ENCODE peak calls at places on chromosomes 16 and 17, in six cellular contexts. One of them, this sample, is unnamed.

GRCh38 chr16:85412911-85413520 is 200.1 kb upstream of the GSE1 start:
- DNase-seq in left lung: peak; percentile 64
- DNase-seq in kidney epithelial cell: no peak
- DNase-seq in heart left ventricle: peak; percentile 15
- DNase-seq in stomach: no peak
- DNase-seq in mucosa of descending colon: peak; percentile 1
- DNase-seq in this sample: no peak

GRCh38 chr16:73846292-73846849 is 450.2 kb upstream of the PSMD7 start:
- DNase-seq in left lung: no peak
- DNase-seq in kidney epithelial cell: no peak
- DNase-seq in heart left ventricle: no peak
- DNase-seq in stomach: no peak
- DNase-seq in mucosa of descending colon: no peak
- DNase-seq in this sample: no peak

GRCh38 chr16:67982011-67982696 is 1.9 kb upstream of the DPEP3 start:
- DNase-seq in left lung: no peak
- DNase-seq in kidney epithelial cell: no peak
- DNase-seq in heart left ventricle: no peak
- DNase-seq in stomach: no peak
- DNase-seq in mucosa of descending colon: no peak
- DNase-seq in this sample: no peak

GRCh38 chr16:6193718-6194117 is 1096.1 kb upstream of the EEF2KMT start:
- DNase-seq in left lung: no peak
- DNase-seq in kidney epithelial cell: peak; percentile 2
- DNase-seq in heart left ventricle: no peak
- DNase-seq in stomach: no peak
- DNase-seq in mucosa of descending colon: peak; percentile 49
- DNase-seq in this sample: peak; percentile 62

GRCh38 chr17:70080541-70081347 is 5.7 kb downstream of the KCNJ16 start:
- DNase-seq in left lung: no peak
- DNase-seq in kidney epithelial cell: no peak
- DNase-seq in heart left ventricle: no peak
- DNase-seq in stomach: no peak
- DNase-seq in mucosa of descending colon: no peak
- DNase-seq in this sample: no peak

GRCh38 chr16:797120-797420 is 3.5 kb downstream of the GNG13 start:
- DNase-seq in left lung: no peak
- DNase-seq in kidney epithelial cell: no peak
- DNase-seq in heart left ventricle: no peak
- DNase-seq in stomach: no peak
- DNase-seq in mucosa of descending colon: no peak
- DNase-seq in this sample: no peak

GRCh38 chr16:1256874-1257322 is 1.0 kb downstream of the TPSD1 start:
- DNase-seq in left lung: no peak
- DNase-seq in kidney epithelial cell: no peak
- DNase-seq in heart left ventricle: peak; percentile 16
- DNase-seq in stomach: no peak
- DNase-seq in mucosa of descending colon: no peak
- DNase-seq in this sample: no peak

GRCh38 chr16:11233727-11234376 is 22.2 kb downstream of the SOCS1 start:
- DNase-seq in left lung: no peak
- DNase-seq in kidney epithelial cell: no peak
- DNase-seq in heart left ventricle: no peak
- DNase-seq in stomach: no peak
- DNase-seq in mucosa of descending colon: no peak
- DNase-seq in this sample: no peak

GRCh38 chr17:47717261-47717697 is 15.8 kb upstream of the TBX21 start:
- DNase-seq in left lung: no peak
- DNase-seq in kidney epithelial cell: no peak
- DNase-seq in heart left ventricle: no peak
- DNase-seq in stomach: no peak
- DNase-seq in mucosa of descending colon: no peak
- DNase-seq in this sample: no peak

DNA sequence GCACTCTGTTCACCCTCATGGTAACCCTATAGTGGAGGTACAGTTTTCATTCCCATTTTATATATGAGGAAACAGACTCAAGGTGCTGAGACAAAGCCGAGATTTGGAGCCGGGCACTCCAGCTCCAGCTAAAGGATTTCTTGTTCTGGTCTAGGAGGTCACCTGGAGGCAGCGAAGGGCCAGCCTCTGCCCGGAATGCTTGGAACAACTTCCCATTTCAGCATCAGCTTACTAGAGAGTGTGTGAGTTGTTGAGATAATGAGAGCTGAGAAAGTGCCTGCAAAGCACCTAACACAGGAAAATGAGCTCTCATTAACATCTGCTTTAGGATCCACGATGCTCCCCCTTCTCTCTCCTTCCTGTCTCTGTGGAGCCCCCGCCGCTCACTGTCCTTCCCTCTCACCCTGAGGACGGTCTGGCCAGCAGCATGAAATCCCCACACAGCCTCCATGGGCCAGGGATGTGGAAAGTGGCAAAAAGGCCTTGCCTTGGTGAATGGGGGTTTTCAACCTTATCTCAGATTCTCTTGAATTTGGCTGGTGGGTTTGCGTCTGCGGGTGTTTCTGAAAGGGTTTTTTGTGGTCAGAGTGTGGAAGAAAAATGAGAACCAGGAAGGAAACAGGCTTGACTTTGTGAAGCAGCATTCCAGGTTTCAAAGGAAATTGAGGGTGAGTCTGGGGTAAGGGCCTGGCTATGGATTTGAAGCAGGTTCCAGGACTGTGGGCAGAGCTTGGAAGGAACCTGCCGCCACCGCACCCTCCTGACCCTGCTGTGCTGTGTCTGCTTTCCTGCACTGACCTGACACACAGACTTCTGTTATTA is 178.7 kb downstream of the FOXL1 start:
- DNase-seq in left lung: no peak
- DNase-seq in kidney epithelial cell: no peak
- DNase-seq in heart left ventricle: no peak
- DNase-seq in stomach: no peak
- DNase-seq in mucosa of descending colon: no peak
- DNase-seq in this sample: no peak
- TF ChIP-seq CTCF in left lung: no peak
- TF ChIP-seq CTCF in kidney epithelial cell: no peak
- TF ChIP-seq CTCF in heart left ventricle: no peak
- TF ChIP-seq CTCF in stomach: no peak
- TF ChIP-seq CTCF in mucosa of descending colon: no peak
- TF ChIP-seq CTCF in this sample: no peak

DNA sequence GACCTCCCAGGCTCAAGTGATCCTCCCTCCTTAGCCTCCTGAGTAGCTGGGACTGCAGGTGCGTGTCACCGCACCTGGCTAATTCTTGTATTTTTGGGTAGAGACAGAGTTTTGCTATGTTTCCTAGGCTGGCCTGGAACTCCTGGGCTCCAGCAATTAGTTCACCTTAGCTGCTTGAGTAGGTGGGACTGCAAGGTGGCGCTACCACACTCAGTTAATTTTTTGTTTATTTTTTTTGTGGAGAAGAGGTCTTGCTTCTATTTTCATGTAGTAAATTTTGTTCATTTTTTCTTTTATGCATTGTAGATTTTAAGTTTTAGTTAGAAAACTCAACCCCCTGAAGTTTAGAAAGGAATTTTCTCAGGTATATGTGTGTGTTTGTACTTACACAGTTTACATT is 21.7 kb downstream of the RNF135 start:
- DNase-seq in left lung: no peak
- DNase-seq in kidney epithelial cell: no peak
- DNase-seq in heart left ventricle: no peak
- DNase-seq in stomach: no peak
- DNase-seq in mucosa of descending colon: no peak
- DNase-seq in this sample: no peak
- TF ChIP-seq CTCF in left lung: no peak
- TF ChIP-seq CTCF in kidney epithelial cell: no peak
- TF ChIP-seq CTCF in heart left ventricle: no peak
- TF ChIP-seq CTCF in stomach: no peak
- TF ChIP-seq CTCF in mucosa of descending colon: no peak
- TF ChIP-seq CTCF in this sample: no peak

GRCh38 chr16:8855051-8855786 is 13.6 kb downstream of the CARHSP1 start:
- DNase-seq in left lung: peak; percentile 43
- DNase-seq in kidney epithelial cell: no peak
- DNase-seq in heart left ventricle: no peak
- DNase-seq in stomach: no peak
- DNase-seq in mucosa of descending colon: no peak
- DNase-seq in this sample: no peak
- TF ChIP-seq CTCF in left lung: no peak
- TF ChIP-seq CTCF in kidney epithelial cell: no peak
- TF ChIP-seq CTCF in heart left ventricle: no peak
- TF ChIP-seq CTCF in stomach: no peak
- TF ChIP-seq CTCF in mucosa of descending colon: no peak
- TF ChIP-seq CTCF in this sample: no peak

GRCh38 chr17:61410555-61411089 is 11.0 kb downstream of the TBX2 start:
- DNase-seq in left lung: peak; percentile 92
- DNase-seq in kidney epithelial cell: no peak
- DNase-seq in heart left ventricle: peak; percentile 84
- DNase-seq in stomach: peak; percentile 70
- DNase-seq in mucosa of descending colon: peak; percentile 82
- DNase-seq in this sample: peak; percentile 81
- TF ChIP-seq CTCF in left lung: peak; percentile 39
- TF ChIP-seq CTCF in kidney epithelial cell: peak; percentile 56
- TF ChIP-seq CTCF in heart left ventricle: peak; percentile 53
- TF ChIP-seq CTCF in stomach: peak; percentile 32
- TF ChIP-seq CTCF in mucosa of descending colon: peak; percentile 37
- TF ChIP-seq CTCF in this sample: peak; percentile 60

GRCh38 chr16:51445250-51445649 is 294.2 kb upstream of the SALL1 start:
- DNase-seq in left lung: no peak
- DNase-seq in kidney epithelial cell: no peak
- DNase-seq in heart left ventricle: no peak
- DNase-seq in stomach: no peak
- DNase-seq in mucosa of descending colon: no peak
- DNase-seq in this sample: no peak
- TF ChIP-seq CTCF in left lung: no peak
- TF ChIP-seq CTCF in kidney epithelial cell: no peak
- TF ChIP-seq CTCF in heart left ventricle: no peak
- TF ChIP-seq CTCF in stomach: no peak
- TF ChIP-seq CTCF in mucosa of descending colon: no peak
- TF ChIP-seq CTCF in this sample: no peak

GRCh38 chr17:30554839-30555751 is 77.9 kb downstream of the GOSR1 start:
- DNase-seq in left lung: peak; percentile 63
- DNase-seq in kidney epithelial cell: no peak
- DNase-seq in heart left ventricle: no peak
- DNase-seq in stomach: peak; percentile 26
- DNase-seq in mucosa of descending colon: peak; percentile 31
- DNase-seq in this sample: no peak
- TF ChIP-seq CTCF in left lung: no peak
- TF ChIP-seq CTCF in kidney epithelial cell: peak; percentile 24
- TF ChIP-seq CTCF in heart left ventricle: no peak
- TF ChIP-seq CTCF in stomach: no peak
- TF ChIP-seq CTCF in mucosa of descending colon: no peak
- TF ChIP-seq CTCF in this sample: no peak

DNA sequence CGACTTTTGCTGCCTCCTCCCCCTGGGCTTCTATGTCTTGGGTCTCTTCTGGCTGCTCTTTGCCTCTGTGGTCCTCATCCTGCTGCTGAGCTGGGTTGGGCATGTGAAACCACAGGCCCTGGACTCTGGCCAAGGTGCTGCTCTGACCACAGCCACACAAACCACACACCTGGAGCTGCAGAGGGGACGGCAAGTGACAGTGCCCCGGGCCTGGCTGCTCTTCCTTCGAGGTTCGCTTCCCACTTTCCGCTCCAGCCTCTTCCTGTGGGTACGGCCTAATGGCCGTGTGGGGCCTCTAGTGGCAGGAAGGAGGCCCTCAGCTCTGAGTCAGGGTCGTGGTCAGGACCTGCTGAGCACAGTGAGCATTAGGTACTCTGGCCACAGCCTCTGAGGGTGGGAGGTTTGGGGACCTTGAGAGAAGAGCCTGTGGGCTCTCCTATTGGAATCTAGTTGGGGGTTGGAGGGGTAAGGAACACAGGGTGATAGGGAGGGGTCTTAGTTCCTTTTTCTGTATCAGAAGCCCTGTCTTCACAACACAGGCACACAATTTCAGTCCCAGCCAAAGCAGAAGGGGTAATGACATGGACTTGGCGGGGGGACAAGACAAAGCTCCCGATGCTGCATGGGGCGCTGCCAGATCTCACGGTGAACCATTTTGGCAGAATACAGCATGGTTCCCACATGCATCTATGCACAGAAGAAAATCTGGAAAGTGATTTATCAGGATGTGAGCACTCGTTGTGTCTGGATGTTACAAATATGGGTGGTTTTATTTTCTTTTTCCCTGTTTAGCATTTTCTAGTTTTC is 2.3 kb downstream of the GP1BA start:
- DNase-seq in left lung: peak; percentile 78
- DNase-seq in kidney epithelial cell: no peak
- DNase-seq in heart left ventricle: no peak
- DNase-seq in stomach: peak; percentile 69
- DNase-seq in mucosa of descending colon: peak; percentile 57
- DNase-seq in this sample: no peak
- TF ChIP-seq CTCF in left lung: no peak
- TF ChIP-seq CTCF in kidney epithelial cell: peak; percentile 48
- TF ChIP-seq CTCF in heart left ventricle: no peak
- TF ChIP-seq CTCF in stomach: no peak
- TF ChIP-seq CTCF in mucosa of descending colon: no peak
- TF ChIP-seq CTCF in this sample: peak; percentile 38

DNA sequence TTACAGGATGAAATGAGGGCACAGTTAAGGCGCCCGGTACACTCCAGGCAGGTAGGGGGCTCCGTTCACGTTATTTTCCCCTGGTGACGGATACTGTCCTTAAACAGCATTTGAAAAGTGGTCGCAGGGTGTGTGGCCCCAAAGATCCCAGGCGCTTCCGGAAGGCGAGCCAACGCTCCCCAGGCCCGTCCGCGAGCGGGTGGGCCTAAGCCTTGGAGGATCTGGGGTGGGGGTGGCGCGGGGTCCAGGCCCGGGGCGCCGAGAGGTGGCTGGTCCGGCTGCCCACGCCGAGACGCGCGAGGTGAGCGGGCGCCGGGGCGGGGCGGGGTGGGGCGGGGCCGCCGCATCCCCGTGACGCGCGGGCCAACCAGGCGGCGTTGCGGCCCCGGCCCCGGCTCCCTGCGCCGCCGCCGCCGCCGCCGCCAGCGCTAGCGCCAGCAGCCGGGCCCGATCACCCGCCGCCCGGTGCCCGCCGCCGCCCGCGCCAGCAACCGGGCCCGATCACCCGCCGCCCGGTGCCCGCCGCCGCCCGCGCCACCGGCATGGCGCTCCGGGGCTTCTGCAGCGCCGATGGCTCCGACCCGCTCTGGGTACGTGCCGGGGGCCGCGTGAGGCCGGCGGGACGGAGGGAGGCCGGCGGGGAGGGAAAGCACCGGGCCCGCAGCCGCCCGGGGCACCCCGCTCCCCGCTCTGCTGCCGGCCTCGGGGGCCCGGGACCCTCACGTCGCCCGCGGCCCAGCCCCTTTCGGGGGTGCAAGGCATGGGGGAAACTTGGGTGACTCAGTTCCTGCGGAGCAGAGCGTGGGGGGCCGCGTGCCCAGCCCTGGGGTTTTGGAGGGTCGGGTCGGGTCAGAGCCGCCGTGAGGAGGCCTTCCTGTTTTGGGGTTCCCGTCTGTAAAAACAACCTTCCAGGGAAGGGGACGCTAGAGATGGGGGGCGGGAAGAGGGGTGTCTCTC is at the start of gene ABCC1:
- DNase-seq in left lung: peak; percentile 87
- DNase-seq in kidney epithelial cell: no peak
- DNase-seq in heart left ventricle: peak; percentile 52
- DNase-seq in stomach: peak; percentile 57
- DNase-seq in mucosa of descending colon: peak; percentile 46
- DNase-seq in this sample: peak; percentile 34
- TF ChIP-seq CTCF in left lung: no peak
- TF ChIP-seq CTCF in kidney epithelial cell: peak; percentile 5
- TF ChIP-seq CTCF in heart left ventricle: no peak
- TF ChIP-seq CTCF in stomach: no peak
- TF ChIP-seq CTCF in mucosa of descending colon: no peak
- TF ChIP-seq CTCF in this sample: peak; percentile 19